ENCODE peak calls at places on chromosomes 2 and 18, in four cellular contexts. One of them, this sample, is unnamed.
A peak's percentile ranks its signal among the peaks of the same experiment; 100 is the strongest.

GRCh38 chr2:105179469-105180372 is 61.8 kb upstream of the GPR45 start:
- DNase-seq in NCI-H2029 treated with DMSO at 0.1 percent for 48 hours: peak; percentile 49
- DNase-seq in Right ventricle myocardium superior: peak; percentile 50
- DNase-seq in lung microvascular endothelial cell: peak; percentile 79
- DNase-seq in this sample: peak; percentile 61

GRCh38 chr2:1101982-1102381 is 151.3 kb downstream of the SNTG2 start:
- DNase-seq in NCI-H2029 treated with DMSO at 0.1 percent for 48 hours: no peak
- DNase-seq in Right ventricle myocardium superior: no peak
- DNase-seq in lung microvascular endothelial cell: no peak
- DNase-seq in this sample: no peak

GRCh38 chr2:26674002-26674751 is 18.3 kb upstream of the KCNK3 start:
- DNase-seq in NCI-H2029 treated with DMSO at 0.1 percent for 48 hours: no peak
- DNase-seq in Right ventricle myocardium superior: no peak
- DNase-seq in lung microvascular endothelial cell: no peak
- DNase-seq in this sample: no peak

GRCh38 chr2:1769703-1770422 is 25.5 kb upstream of the PXDN start:
- DNase-seq in NCI-H2029 treated with DMSO at 0.1 percent for 48 hours: peak; percentile 58
- DNase-seq in Right ventricle myocardium superior: peak; percentile 59
- DNase-seq in lung microvascular endothelial cell: peak; percentile 86
- DNase-seq in this sample: peak; percentile 92

GRCh38 chr2:150625300-150625699 is 137.8 kb upstream of the RND3 start:
- DNase-seq in NCI-H2029 treated with DMSO at 0.1 percent for 48 hours: no peak
- DNase-seq in Right ventricle myocardium superior: no peak
- DNase-seq in lung microvascular endothelial cell: no peak
- DNase-seq in this sample: no peak

GRCh38 chr18:79601234-79601633 is 78.4 kb upstream of the CTDP1 start:
- DNase-seq in NCI-H2029 treated with DMSO at 0.1 percent for 48 hours: no peak
- DNase-seq in Right ventricle myocardium superior: no peak
- DNase-seq in lung microvascular endothelial cell: no peak
- DNase-seq in this sample: no peak

GRCh38 chr2:226403360-226403759 is 396.3 kb downstream of the IRS1 start:
- DNase-seq in NCI-H2029 treated with DMSO at 0.1 percent for 48 hours: no peak
- DNase-seq in Right ventricle myocardium superior: no peak
- DNase-seq in lung microvascular endothelial cell: no peak
- DNase-seq in this sample: no peak

GRCh38 chr2:2847131-2847740 is 516.2 kb upstream of the MYT1L start:
- DNase-seq in NCI-H2029 treated with DMSO at 0.1 percent for 48 hours: no peak
- DNase-seq in Right ventricle myocardium superior: peak; percentile 64
- DNase-seq in lung microvascular endothelial cell: no peak
- DNase-seq in this sample: no peak

GRCh38 chr18:59055345-59056032 is 84.2 kb upstream of the SEC11C start:
- DNase-seq in NCI-H2029 treated with DMSO at 0.1 percent for 48 hours: no peak
- DNase-seq in Right ventricle myocardium superior: no peak
- DNase-seq in lung microvascular endothelial cell: peak; percentile 47
- DNase-seq in this sample: no peak

This sample was measured in iPS-NIHi11.